ENCODE peak calls at places on chromosomes 11 and 22, in four cellular contexts. S, T, L and A are unnamed samples.

GRCh38 chr11:75014129-75014528 is 25.4 kb downstream of the NEU3 start:
- DNase-seq in S (no peak), T (peak), L (no peak), A (no peak)

GRCh38 chr11:106503901-106504300 is 426.4 kb downstream of the AASDHPPT start:
- DNase-seq in S (no peak), T (no peak), L (no peak), A (no peak)

GRCh38 chr22:31436132-31436531 is 36.7 kb downstream of the DRG1 start:
- DNase-seq in S (no peak), T (peak), L (peak), A (no peak)

GRCh38 chr11:36628765-36629199 is 30.7 kb upstream of the RAG2 start:
- DNase-seq in S (no peak), T (no peak), L (no peak), A (no peak)

GRCh38 chr11:13699041-13699440 is 30.6 kb downstream of the FAR1 start:
- DNase-seq in S (no peak), T (no peak), L (no peak), A (no peak)

GRCh38 chr22:19877626-19878339 is 23.1 kb upstream of the GNB1L start:
- DNase-seq in S (no peak), T (no peak), L (peak), A (peak)

GRCh38 chr22:36144886-36145541 is 15.5 kb downstream of the APOL3 start:
- DNase-seq in S (peak), T (peak), L (peak), A (peak)

GRCh38 chr11:69797737-69798528 is 21.3 kb downstream of the FGF3 start:
- DNase-seq in S (no peak), T (no peak), L (no peak), A (no peak)

GRCh38 chr11:106091480-106092123 is 14.1 kb downstream of the AASDHPPT start:
- DNase-seq in S (no peak), T (no peak), L (no peak), A (no peak)

GRCh38 chr11:61947486-61948210 is 2.5 kb upstream of the BEST1 start:
- DNase-seq in S (no peak), T (peak), L (peak), A (no peak)

GRCh38 chr11:103257360-103257759 is 148.1 kb downstream of the DYNC2H1 start:
- DNase-seq in S (peak), T (no peak), L (no peak), A (no peak)

GRCh38 chr22:27135582-27135981 is 478.2 kb downstream of the MIAT start:
- DNase-seq in S (no peak), T (no peak), L (no peak), A (no peak)

GRCh38 chr11:93740031-93740801 is 1.1 kb downstream of the TAF1D start:
- DNase-seq in S (no peak), T (no peak), L (peak), A (no peak)

GRCh38 chr11:74543991-74544390 is 48.4 kb upstream of the POLD3 start:
- DNase-seq in S (no peak), T (no peak), L (no peak), A (no peak)

GRCh38 chr11:128902515-128903066 is 11.4 kb downstream of the KCNJ5 start:
- DNase-seq in S (no peak), T (no peak), L (no peak), A (no peak)

GRCh38 chr22:31104869-31105268 is 2.5 kb downstream of the SELENOM start:
- DNase-seq in S (no peak), T (no peak), L (peak), A (no peak)

GRCh38 chr22:20080445-20080775 is 369 bp downstream of the DGCR8 start:
- DNase-seq in S (no peak), T (peak), L (peak), A (no peak)

GRCh38 chr11:85558411-85558810 is 68.7 kb downstream of the DLG2 start:
- DNase-seq in S (no peak), T (no peak), L (no peak), A (no peak)

GRCh38 chr11:75839851-75840250 is 24.8 kb downstream of the UVRAG start:
- DNase-seq in S (no peak), T (no peak), L (no peak), A (no peak)